ENCODE peak calls at places on chromosomes 16 and 17, in ten cellular contexts. V is kidney epithelial cell; Q is GOT3; L is pons; T is activated naive CD4-positive, alpha-beta T cell; A is GM20000; C is activated CD8-positive, alpha-beta memory T cell treated with anti-CD3 and anti-CD28 coated beads for 4 hours; I is stimulated activated CD8-positive, alpha-beta memory T cell treated with anti-CD3 and anti-CD28 coated beads, Interleukin-15, amount 100 ng/mL, for 24 hours; M is SK-MEL-5; W is OCI-LY7. X is an unnamed sample.

GRCh38 chr16:14509055-14509454 is 121.0 kb downstream of the PARN start:
- DNase-seq in C (no peak), Q (no peak), V (peak), W (no peak), L (no peak), M (no peak), A (no peak), T (no peak), I (no peak), X (no peak)

GRCh38 chr17:59520276-59520675 is 45.1 kb upstream of the DHX40 start:
- DNase-seq in V (no peak), W (no peak), L (no peak), M (no peak), T (no peak), A (no peak), I (no peak), Q (no peak), C (no peak), X (no peak)

GRCh38 chr17:4969551-4970231 is 2.1 kb upstream of the SPAG7 start:
- DNase-seq in C (no peak), T (no peak), I (no peak), V (no peak), Q (no peak), A (no peak), W (no peak), L (no peak), M (no peak), X (no peak)

GRCh38 chr16:31480851-31481250 is 2.1 kb upstream of the SLC5A2 start:
- DNase-seq in M (no peak), L (no peak), I (no peak), Q (no peak), V (no peak), W (no peak), T (no peak), A (no peak), C (no peak), X (no peak)

GRCh38 chr17:49739662-49740271 is 24.2 kb downstream of the FAM117A start:
- DNase-seq in I (peak), V (no peak), C (peak), A (peak), L (peak), M (no peak), W (peak), T (peak), Q (no peak), X (peak)

GRCh38 chr17:82054351-82055022 is 2.8 kb downstream of the GPS1 start:
- DNase-seq in I (no peak), C (no peak), T (no peak), Q (no peak), M (no peak), A (no peak), V (no peak), L (no peak), W (no peak), X (no peak)

GRCh38 chr16:54312502-54312991 is 26.0 kb upstream of the IRX3 start:
- DNase-seq in Q (no peak), T (no peak), V (no peak), M (no peak), I (no peak), C (no peak), A (no peak), W (no peak), L (no peak), X (no peak)

GRCh38 chr16:61887903-61888302 is 148.3 kb downstream of the CDH8 start:
- DNase-seq in T (no peak), M (no peak), I (no peak), L (peak), W (peak), C (no peak), A (no peak), Q (no peak), V (peak), X (no peak)

GRCh38 chr16:84245933-84246678 is 6.3 kb upstream of the KCNG4 start:
- DNase-seq in Q (no peak), M (no peak), I (no peak), C (no peak), L (no peak), A (no peak), T (no peak), W (no peak), V (no peak), X (no peak)

GRCh38 chr17:19398301-19399181 is 11.6 kb upstream of the MFAP4 start:
- DNase-seq in Q (no peak), A (no peak), T (no peak), V (no peak), W (no peak), C (no peak), L (no peak), I (no peak), M (no peak), X (no peak)

GRCh38 chr17:48439875-48440505 is 10.0 kb upstream of the SKAP1 start:
- DNase-seq in L (no peak), I (no peak), M (no peak), W (peak), A (peak), C (no peak), Q (no peak), V (no peak), T (no peak), X (no peak)

GRCh38 chr16:15864939-15865338 is 8.1 kb upstream of the MYH11 start:
- DNase-seq in Q (no peak), V (no peak), A (no peak), I (no peak), W (no peak), L (no peak), M (no peak), T (no peak), C (no peak), X (no peak)

GRCh38 chr17:10226930-10227695 is 28.7 kb upstream of the GAS7 start:
- DNase-seq in I (peak), A (peak), T (peak), C (peak), M (peak), V (no peak), L (peak), Q (no peak), W (peak), X (peak)

GRCh38 chr16:24088767-24089166 is 167.4 kb upstream of the CACNG3 start:
- DNase-seq in C (no peak), I (no peak), W (no peak), T (no peak), Q (no peak), M (no peak), L (no peak), A (no peak), V (no peak), X (no peak)

GRCh38 chr16:74261068-74261467 is 35.5 kb upstream of the PSMD7 start:
- DNase-seq in L (no peak), M (no peak), V (no peak), W (no peak), I (no peak), A (no peak), Q (no peak), C (no peak), T (no peak), X (no peak)

GRCh38 chr16:66170989-66171388 is 195.5 kb upstream of the CDH5 start:
- DNase-seq in Q (no peak), L (no peak), V (no peak), T (no peak), M (no peak), W (no peak), C (no peak), I (no peak), A (no peak), X (no peak)

GRCh38 chr16:31493506-31494125 is 10.7 kb downstream of the SLC5A2 start:
- DNase-seq in V (no peak), W (no peak), A (no peak), I (no peak), L (no peak), M (no peak), T (no peak), C (no peak), Q (no peak), X (no peak)

GRCh38 chr17:35368086-35368824 is 5.2 kb downstream of the SLFN11 start:
- DNase-seq in C (no peak), L (peak), V (no peak), M (no peak), A (peak), W (peak), Q (no peak), I (no peak), T (no peak), X (no peak)

GRCh38 chr17:28743243-28744103 is at the start of gene TRAF4:
- DNase-seq in W (peak), V (no peak), A (peak), M (peak), Q (peak), T (peak), C (peak), L (peak), I (peak), X (peak)

GRCh38 chr16:79651363-79651762 is 50.8 kb upstream of the MAF start:
- DNase-seq in T (no peak), M (peak), Q (no peak), W (no peak), C (no peak), L (peak), I (no peak), V (no peak), A (no peak), X (no peak)

GRCh38 chr16:48117217-48118105 is 38.3 kb downstream of the ABCC12 start:
- DNase-seq in A (peak), L (peak), I (peak), T (peak), C (peak), V (no peak), Q (no peak), M (peak), W (peak), X (peak)

GRCh38 chr17:38893612-38894011 is 23.8 kb downstream of the LASP1 start:
- DNase-seq in A (no peak), C (no peak), V (no peak), I (no peak), L (peak), W (no peak), Q (no peak), M (no peak), T (no peak), X (no peak)

GRCh38 chr17:70405492-70406220 is 236.3 kb downstream of the KCNJ2 start:
- DNase-seq in T (no peak), C (no peak), V (peak), A (no peak), L (peak), M (peak), Q (no peak), I (no peak), W (no peak), X (no peak)

GRCh38 chr16:11916524-11917285 is 949 bp upstream of the GSPT1 start:
- DNase-seq in A (no peak), V (no peak), L (peak), Q (no peak), M (peak), W (no peak), T (no peak), I (no peak), C (no peak), X (no peak)

GRCh38 chr17:73548620-73549311 is 95.5 kb downstream of the SDK2 start:
- DNase-seq in W (no peak), Q (no peak), A (no peak), L (no peak), C (no peak), M (no peak), I (no peak), T (no peak), V (no peak), X (no peak)

GRCh38 chr17:50095626-50096037 is 481 bp downstream of the PDK2 start:
- DNase-seq in L (peak), I (no peak), A (no peak), W (peak), V (no peak), T (no peak), M (no peak), C (no peak), Q (no peak), X (no peak)

GRCh38 chr17:80501739-80502577 is 25.6 kb upstream of the NPTX1 start:
- DNase-seq in C (no peak), L (no peak), I (no peak), Q (no peak), V (peak), A (no peak), T (no peak), W (no peak), M (peak), X (no peak)